ENCODE peak calls at places on chromosomes 2 and 18, in five cellular contexts. E is K562, A is NB4, M is sigmoid colon, Z is GM12891. Q is an unnamed sample.

GRCh38 chr2:120530781-120531180 is 184.8 kb downstream of the INHBB start:
- DNase-seq in E (no peak), A (no peak), M (no peak), Z (no peak), Q (no peak)

GRCh38 chr18:76425299-76426101 is 69.5 kb downstream of the ZNF516 start:
- DNase-seq in E (no peak), A (no peak), M (peak; percentile 56), Z (no peak), Q (no peak)

GRCh38 chr2:102514061-102514785 is 41.2 kb downstream of the SLC9A4 start:
- DNase-seq in E (peak; percentile 17), A (peak; percentile 8), M (no peak), Z (no peak), Q (peak; percentile 19)

GRCh38 chr2:201234167-201235139 is 25.9 kb upstream of the CASP8 start:
- DNase-seq in E (no peak), A (peak; percentile 37), M (no peak), Z (no peak), Q (no peak)

GRCh38 chr18:13303761-13304364 is 85.3 kb downstream of the LDLRAD4 start:
- DNase-seq in E (no peak), A (no peak), M (no peak), Z (no peak), Q (no peak)

GRCh38 chr18:9337875-9338274 is 3.3 kb downstream of the TWSG1 start:
- DNase-seq in E (no peak), A (peak; percentile 82), M (no peak), Z (no peak), Q (no peak)

GRCh38 chr2:16615687-16616615 is 49.7 kb downstream of the CYRIA start:
- DNase-seq in E (no peak), A (no peak), M (peak; percentile 66), Z (no peak), Q (peak; percentile 65)

GRCh38 chr2:126187665-126188064 is 468.3 kb upstream of the GYPC start:
- DNase-seq in E (no peak), A (no peak), M (no peak), Z (no peak), Q (no peak)

GRCh38 chr2:136448435-136448834 is 316.9 kb upstream of the THSD7B start:
- DNase-seq in E (no peak), A (no peak), M (no peak), Z (no peak), Q (no peak)

GRCh38 chr2:41698787-41699422 is 348.9 kb upstream of the PKDCC start:
- DNase-seq in E (peak; percentile 36), A (peak; percentile 32), M (peak; percentile 68), Z (no peak), Q (no peak)

DNA sequence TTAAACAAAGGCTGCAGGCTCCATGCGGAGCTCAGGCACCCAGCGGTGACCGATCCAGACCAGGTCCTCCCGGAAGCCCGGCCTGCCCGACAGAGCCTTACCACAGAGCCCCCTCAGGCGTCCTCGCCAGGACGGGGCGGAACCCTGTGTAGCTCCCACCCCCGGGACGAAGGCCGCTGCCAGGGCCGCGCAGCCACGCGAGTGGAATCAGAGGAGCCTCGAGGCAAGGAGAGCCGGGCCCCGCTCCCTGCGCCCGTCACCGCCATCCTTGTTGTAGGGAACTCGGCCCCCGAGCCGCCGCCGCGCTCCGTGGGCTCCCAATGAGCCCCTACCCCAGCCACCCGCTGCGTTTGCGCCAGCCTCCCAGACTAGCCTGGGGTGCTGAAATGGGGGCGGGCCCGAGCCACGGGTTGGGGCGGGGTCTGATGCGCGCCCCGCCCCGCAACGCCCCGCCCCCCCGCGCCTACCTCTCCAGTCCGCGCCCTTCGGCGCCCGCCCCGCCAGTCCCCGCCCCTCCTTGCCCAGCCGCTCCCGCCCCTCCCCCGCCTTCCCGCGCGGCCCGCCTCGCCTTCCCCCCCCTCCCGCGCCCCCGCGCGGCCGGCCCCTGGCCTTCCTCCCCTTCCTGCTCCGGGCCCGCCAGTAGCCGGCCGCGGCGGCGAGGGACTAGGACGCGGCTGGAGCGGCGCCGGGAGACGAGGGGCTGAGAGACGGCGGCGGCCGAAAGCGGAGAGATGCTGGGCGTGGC is at the start of gene LIMS1:
- DNase-seq in E (peak; percentile 97), A (peak; percentile 92), M (peak; percentile 96), Z (peak; percentile 85), Q (peak; percentile 89)
- TF ChIP-seq POLR2A in E (peak; percentile 96), A (peak; percentile 88), M (peak; percentile 80), Z (peak; percentile 74), Q (no peak)

DNA sequence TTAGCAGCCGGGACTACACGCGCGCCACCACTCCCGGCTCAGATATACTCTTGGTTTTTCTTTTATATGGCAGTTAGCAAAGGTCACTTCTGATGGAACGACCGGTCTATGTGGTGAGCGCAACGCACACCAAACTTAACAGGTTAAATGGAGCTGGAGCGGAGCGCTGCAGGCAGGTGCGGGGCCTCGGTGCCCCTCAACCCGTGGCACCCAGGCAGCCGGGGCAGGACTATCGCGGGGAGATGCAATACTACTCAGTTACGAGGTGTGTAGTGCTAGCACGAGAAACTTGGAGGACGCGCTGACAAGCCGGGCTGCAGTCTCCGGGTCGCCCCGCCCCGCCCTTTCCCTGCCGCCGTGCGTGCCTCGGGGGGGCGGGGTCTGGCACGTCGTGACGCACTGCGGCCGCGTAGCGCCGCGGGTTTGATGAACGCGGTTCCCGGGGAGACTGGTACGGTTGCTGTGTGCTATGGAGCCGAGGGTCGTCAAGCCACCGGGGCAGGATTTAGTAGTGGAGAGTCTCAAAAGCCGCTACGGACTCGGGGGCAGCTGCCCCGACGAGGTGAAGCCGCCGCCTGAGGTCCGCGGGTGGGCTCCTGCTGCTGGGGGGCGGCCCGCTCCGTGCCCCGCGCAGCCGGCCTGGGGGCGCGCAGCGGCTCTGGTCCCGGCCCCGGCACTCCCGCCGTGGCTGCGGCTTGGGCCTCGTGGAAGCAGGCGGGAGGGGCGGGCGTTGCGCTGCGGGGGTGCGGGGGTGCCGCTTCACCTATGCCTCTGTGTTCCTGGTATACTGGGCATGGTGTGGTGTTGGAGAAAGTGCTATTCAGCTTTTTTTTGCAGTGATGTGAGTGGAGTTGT is at the start of gene CCDC138:
- DNase-seq in E (peak; percentile 90), A (peak; percentile 97), M (peak; percentile 91), Z (peak; percentile 84), Q (peak; percentile 72)
- TF ChIP-seq POLR2A in E (peak; percentile 89), A (peak; percentile 81), M (no peak), Z (peak; percentile 52), Q (no peak)

DNA sequence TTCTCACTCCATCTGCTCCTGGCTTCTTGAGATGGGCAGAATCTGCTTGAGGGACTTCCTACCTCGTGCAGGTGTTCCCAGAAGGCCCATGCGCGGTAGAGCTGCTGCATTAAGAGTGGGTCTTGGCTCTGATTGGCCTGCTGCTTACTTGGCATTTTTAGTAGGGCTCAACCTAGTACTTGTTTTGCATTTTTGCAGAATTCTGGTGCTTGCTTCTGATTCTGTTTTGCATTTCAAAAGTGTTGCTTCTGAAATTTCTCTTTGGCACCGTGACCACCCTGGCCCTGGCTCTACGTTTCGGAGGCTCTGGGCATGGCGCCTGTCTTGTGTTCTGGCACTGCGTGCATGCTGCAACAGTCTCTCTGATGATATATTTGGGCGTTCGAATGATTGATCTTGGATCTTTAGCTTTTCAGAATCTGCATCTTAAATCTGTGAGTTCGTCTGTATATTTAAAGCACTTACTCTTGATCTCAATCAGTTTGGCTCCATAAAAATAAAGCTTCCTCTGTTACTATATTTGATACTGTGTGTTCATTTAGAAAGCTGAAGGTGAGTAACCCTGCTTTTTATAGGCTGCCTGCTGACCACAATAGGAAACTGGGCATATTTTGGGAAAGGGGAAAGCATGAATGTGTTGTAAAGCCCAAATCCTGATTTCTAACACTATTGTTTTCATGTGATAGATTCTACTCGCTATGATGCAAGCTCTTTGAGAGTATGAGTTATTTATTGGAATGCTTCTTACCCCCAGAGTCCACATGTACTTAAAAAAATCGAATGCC is 22.2 kb downstream of the EFR3B start:
- DNase-seq in E (no peak), A (no peak), M (peak; percentile 62), Z (peak; percentile 49), Q (no peak)
- TF ChIP-seq POLR2A in E (no peak), A (no peak), M (no peak), Z (no peak), Q (no peak)

GRCh38 chr18:23994361-23994902 is 20.1 kb upstream of the TTC39C start:
- DNase-seq in E (no peak), A (no peak), M (peak; percentile 80), Z (no peak), Q (peak; percentile 44)
- TF ChIP-seq POLR2A in E (no peak), A (no peak), M (no peak), Z (peak; percentile 90), Q (no peak)

GRCh38 chr2:241314933-241315182 is 614 bp downstream of the HDLBP start:
- DNase-seq in E (no peak), A (no peak), M (no peak), Z (no peak), Q (no peak)
- TF ChIP-seq POLR2A in E (no peak), A (peak; percentile 57), M (no peak), Z (no peak), Q (no peak)

GRCh38 chr18:41227993-41228392 is 727.0 kb upstream of the PIK3C3 start:
- DNase-seq in E (no peak), A (no peak), M (no peak), Z (no peak), Q (no peak)
- TF ChIP-seq POLR2A in E (no peak), A (no peak), M (no peak), Z (no peak), Q (no peak)

Q was measured in lower leg skin.